ENCODE peak calls at places on chromosome 5, in four cellular contexts. W is skeletal muscle cell, L is M059J, T is GM03348. N is an unnamed sample.

GRCh38 chr5:9263656-9264055 is 282.2 kb downstream of the SEMA5A start:
- DNase-seq in L (no peak), W (peak; percentile 79), T (no peak), N (no peak)

GRCh38 chr5:170791325-170791954 is 7.9 kb downstream of the GABRP start:
- DNase-seq in T (peak; percentile 77), W (peak; percentile 18), L (peak; percentile 42), N (peak; percentile 71)

GRCh38 chr5:98514106-98514665 is 259.3 kb upstream of the RGMB start:
- DNase-seq in L (no peak), W (no peak), T (peak; percentile 28), N (peak; percentile 11)

GRCh38 chr5:133321833-133322420 is 270.1 kb downstream of the HSPA4 start:
- DNase-seq in W (no peak), T (no peak), L (no peak), N (no peak)

GRCh38 chr5:142360607-142361120 is 35.8 kb upstream of the SPRY4 start:
- DNase-seq in T (peak; percentile 39), W (peak; percentile 55), L (peak; percentile 79), N (peak; percentile 47)

GRCh38 chr5:135599421-135600140 is 20.8 kb upstream of the CXCL14 start:
- DNase-seq in L (no peak), T (no peak), W (no peak), N (no peak)

GRCh38 chr5:59798862-59799667 is 94.5 kb downstream of the PDE4D start:
- DNase-seq in L (peak; percentile 84), W (no peak), T (no peak), N (peak; percentile 36)

GRCh38 chr5:50302815-50303490 is 138.1 kb downstream of the EMB start:
- DNase-seq in L (peak; percentile 24), W (peak; percentile 13), T (no peak), N (peak; percentile 51)

GRCh38 chr5:131541766-131542165 is 93.3 kb downstream of the RAPGEF6 start:
- DNase-seq in L (peak; percentile 9), T (no peak), W (no peak), N (peak; percentile 3)

GRCh38 chr5:56696900-56697299 is 118.4 kb upstream of the MAP3K1 start:
- DNase-seq in L (peak; percentile 16), W (no peak), T (no peak), N (peak; percentile 15)

GRCh38 chr5:168177831-168178450 is 113.5 kb upstream of the WWC1 start:
- DNase-seq in W (no peak), T (no peak), L (no peak), N (no peak)

GRCh38 chr5:72209515-72210115 is 102.3 kb downstream of the MAP1B start:
- DNase-seq in T (no peak), L (peak; percentile 94), W (no peak), N (peak; percentile 29)

GRCh38 chr5:33691846-33692245 is 199.9 kb downstream of the ADAMTS12 start:
- DNase-seq in T (no peak), W (no peak), L (peak; percentile 65), N (no peak)

GRCh38 chr5:91586232-91586631 is 203.1 kb upstream of the ARRDC3 start:
- DNase-seq in L (peak; percentile 18), W (no peak), T (no peak), N (no peak)

GRCh38 chr5:88092938-88093635 is 175.6 kb downstream of the TMEM161B start:
- DNase-seq in T (no peak), L (no peak), W (no peak), N (no peak)

GRCh38 chr5:103218164-103218563 is 40.4 kb upstream of the MACIR start:
- DNase-seq in L (peak; percentile 89), W (no peak), T (no peak), N (peak; percentile 28)

GRCh38 chr5:149561848-149562247 is 10.6 kb upstream of the CSNK1A1 start:
- DNase-seq in L (peak; percentile 97), W (peak; percentile 88), T (peak; percentile 85), N (peak; percentile 96)

GRCh38 chr5:43602818-43603534 is at the start of gene NNT:
- DNase-seq in W (no peak), L (peak; percentile 62), T (peak; percentile 79), N (peak; percentile 72)

GRCh38 chr5:37871023-37871815 is 31.4 kb upstream of the GDNF start:
- DNase-seq in L (peak; percentile 51), T (peak; percentile 85), W (peak; percentile 68), N (peak; percentile 91)

GRCh38 chr5:60843693-60844428 is at the start of gene ELOVL7:
- DNase-seq in T (peak; percentile 70), W (no peak), L (peak; percentile 49), N (peak; percentile 51)

GRCh38 chr5:118597448-118597847 is 390.9 kb downstream of the DTWD2 start:
- DNase-seq in L (no peak), T (no peak), W (no peak), N (peak; percentile 6)

GRCh38 chr5:133292300-133292699 is 240.5 kb downstream of the HSPA4 start:
- DNase-seq in L (peak; percentile 82), W (no peak), T (no peak), N (no peak)

GRCh38 chr5:63500242-63500641 is 462.0 kb downstream of the HTR1A start:
- DNase-seq in L (no peak), T (no peak), W (no peak), N (no peak)

GRCh38 chr5:128684951-128685350 is 146.9 kb upstream of the FBN2 start:
- DNase-seq in L (no peak), T (no peak), W (peak; percentile 25), N (peak; percentile 58)